ENCODE peak calls at places on chromosomes 11 and 22, in eight cellular contexts. Y, Q, M, S, F, Z, G and P are unnamed samples.

GRCh38 chr11:125690006-125690405 is 9.4 kb upstream of the ACRV1 start:
- DNase-seq in Y (no peak), Q (no peak), M (no peak), S (no peak), F (no peak), Z (no peak), G (no peak), P (no peak)

GRCh38 chr11:106415510-106415909 is 338.0 kb downstream of the AASDHPPT start:
- DNase-seq in Y (peak; percentile 8), Q (no peak), M (no peak), S (no peak), F (no peak), Z (peak; percentile 66), G (no peak), P (no peak)

GRCh38 chr11:2886936-2887335 is 1.4 kb upstream of the CDKN1C start:
- DNase-seq in Y (no peak), Q (no peak), M (no peak), S (no peak), F (no peak), Z (no peak), G (no peak), P (no peak)

GRCh38 chr11:64713031-64713780 is 9.8 kb downstream of the NRXN2 start:
- DNase-seq in Y (peak; percentile 83), Q (no peak), M (no peak), S (peak; percentile 54), F (no peak), Z (no peak), G (no peak), P (no peak)

GRCh38 chr11:66491315-66491935 is 11.2 kb downstream of the DPP3 start:
- DNase-seq in Y (no peak), Q (no peak), M (no peak), S (no peak), F (no peak), Z (no peak), G (no peak), P (no peak)

GRCh38 chr11:198236-198806 is 5.4 kb downstream of the SCGB1C1 start:
- DNase-seq in Y (no peak), Q (no peak), M (no peak), S (no peak), F (no peak), Z (no peak), G (no peak), P (no peak)

GRCh38 chr22:17313591-17313990 is 55.7 kb upstream of the CECR2 start:
- DNase-seq in Y (no peak), Q (no peak), M (no peak), S (no peak), F (no peak), Z (no peak), G (no peak), P (no peak)

GRCh38 chr22:12601870-12602779 is 2925.9 kb upstream of the OR11H1 start:
- DNase-seq in Y (no peak), Q (no peak), M (no peak), S (no peak), F (no peak), Z (no peak), G (no peak), P (peak; percentile 40)

GRCh38 chr22:30704978-30705377 is 10.3 kb downstream of the OSBP2 start:
- DNase-seq in Y (peak; percentile 19), Q (no peak), M (no peak), S (no peak), F (no peak), Z (no peak), G (no peak), P (no peak)

GRCh38 chr22:43273902-43274484 is 69.2 kb downstream of the SCUBE1 start:
- DNase-seq in Y (peak; percentile 77), Q (peak; percentile 21), M (peak; percentile 18), S (peak; percentile 67), F (peak; percentile 46), Z (peak; percentile 76), G (peak; percentile 14), P (peak; percentile 47)